ENCODE peak calls at places on chromosomes 3 and 15, in seven cellular contexts. R, X, G, U, B, K and H are unnamed samples.

GRCh38 chr15:40420793-40421192 is 15.2 kb downstream of the IVD start:
- DNase-seq in R (peak), X (no peak), G (no peak), U (peak), B (no peak), K (no peak), H (peak)

GRCh38 chr3:176933704-176934103 is 263.6 kb downstream of the TBL1XR1 start:
- DNase-seq in R (no peak), X (no peak), G (no peak), U (no peak), B (no peak), K (no peak), H (no peak)

GRCh38 chr15:81188354-81188753 is 8.3 kb upstream of the IL16 start:
- DNase-seq in R (no peak), X (no peak), G (no peak), U (no peak), B (no peak), K (no peak), H (no peak)

GRCh38 chr3:100333051-100333450 is 1.5 kb upstream of the NIT2 start:
- DNase-seq in R (no peak), X (no peak), G (no peak), U (no peak), B (no peak), K (no peak), H (no peak)

GRCh38 chr3:10875914-10876313 is 59.9 kb downstream of the SLC6A11 start:
- DNase-seq in R (no peak), X (no peak), G (no peak), U (no peak), B (no peak), K (no peak), H (peak)

GRCh38 chr3:192933779-192934456 is 16.3 kb upstream of the MB21D2 start:
- DNase-seq in R (no peak), X (no peak), G (no peak), U (no peak), B (no peak), K (no peak), H (no peak)

GRCh38 chr3:62926494-62926893 is 51.3 kb upstream of the CADPS start:
- DNase-seq in R (no peak), X (peak), G (no peak), U (no peak), B (no peak), K (no peak), H (peak)

GRCh38 chr3:195105841-195106417 is 165.0 kb downstream of the XXYLT1 start:
- DNase-seq in R (no peak), X (no peak), G (no peak), U (no peak), B (no peak), K (no peak), H (no peak)

GRCh38 chr15:59180946-59181345 is 25.7 kb upstream of the LDHAL6B start:
- DNase-seq in R (peak), X (no peak), G (no peak), U (no peak), B (no peak), K (no peak), H (no peak)

GRCh38 chr3:156631323-156631722 is 43.1 kb upstream of the TIPARP start:
- DNase-seq in R (no peak), X (no peak), G (no peak), U (no peak), B (no peak), K (no peak), H (no peak)

GRCh38 chr3:184911570-184911969 is 99.6 kb downstream of the VPS8 start:
- DNase-seq in R (no peak), X (no peak), G (no peak), U (no peak), B (no peak), K (no peak), H (no peak)

GRCh38 chr15:49045691-49046112 is 544 bp downstream of the SECISBP2L start:
- DNase-seq in R (no peak), X (peak), G (peak), U (peak), B (peak), K (no peak), H (peak)

GRCh38 chr3:45690331-45691035 is 1.3 kb downstream of the SACM1L start:
- DNase-seq in R (no peak), X (no peak), G (no peak), U (no peak), B (no peak), K (no peak), H (peak)

GRCh38 chr15:35680951-35681350 is 135.0 kb upstream of the DPH6 start:
- DNase-seq in R (no peak), X (no peak), G (no peak), U (no peak), B (no peak), K (no peak), H (no peak)

GRCh38 chr3:128382221-128382807 is 84.4 kb downstream of the DNAJB8 start:
- DNase-seq in R (no peak), X (no peak), G (no peak), U (no peak), B (no peak), K (no peak), H (peak)

GRCh38 chr3:36597422-36597821 is 166.9 kb downstream of the DCLK3 start:
- DNase-seq in R (no peak), X (no peak), G (no peak), U (no peak), B (no peak), K (no peak), H (no peak)

GRCh38 chr3:58434990-58435389 is 1.4 kb upstream of the PDHB start:
- DNase-seq in R (no peak), X (peak), G (no peak), U (no peak), B (no peak), K (no peak), H (peak)

GRCh38 chr3:132629928-132630327 is 29.7 kb downstream of the ACAD11 start:
- DNase-seq in R (no peak), X (no peak), G (no peak), U (no peak), B (no peak), K (no peak), H (no peak)

GRCh38 chr15:58548308-58549012 is 116.7 kb downstream of the LIPC start:
- DNase-seq in R (peak), X (peak), G (no peak), U (no peak), B (no peak), K (no peak), H (no peak)

GRCh38 chr15:78726870-78727551 is 84.3 kb downstream of the ADAMTS7 start:
- DNase-seq in R (no peak), X (peak), G (no peak), U (peak), B (no peak), K (no peak), H (no peak)

GRCh38 chr3:16300282-16300681 is 35.3 kb downstream of the OXNAD1 start:
- DNase-seq in R (no peak), X (no peak), G (no peak), U (no peak), B (no peak), K (no peak), H (no peak)

GRCh38 chr3:141431411-141432378 is 55.1 kb upstream of the RASA2 start:
- DNase-seq in R (no peak), X (no peak), G (no peak), U (no peak), B (no peak), K (no peak), H (no peak)

GRCh38 chr3:28110884-28111283 is 130.5 kb upstream of the CMC1 start:
- DNase-seq in R (no peak), X (no peak), G (no peak), U (no peak), B (no peak), K (no peak), H (peak)

GRCh38 chr3:62101488-62101887 is 271.9 kb downstream of the FEZF2 start:
- DNase-seq in R (no peak), X (no peak), G (no peak), U (no peak), B (no peak), K (no peak), H (no peak)

GRCh38 chr3:186515115-186515514 is 29.1 kb downstream of the CRYGS start:
- DNase-seq in R (no peak), X (no peak), G (no peak), U (no peak), B (no peak), K (no peak), H (no peak)

GRCh38 chr3:146131616-146132410 is 29.2 kb downstream of the PLOD2 start:
- DNase-seq in R (no peak), X (no peak), G (no peak), U (peak), B (no peak), K (no peak), H (no peak)

GRCh38 chr3:50396502-50396901 is 37.2 kb upstream of the TMEM115 start:
- DNase-seq in R (no peak), X (no peak), G (no peak), U (peak), B (no peak), K (no peak), H (no peak)

GRCh38 chr15:75695206-75695605 is 17.4 kb downstream of the CSPG4 start:
- DNase-seq in R (no peak), X (no peak), G (no peak), U (no peak), B (peak), K (no peak), H (no peak)

GRCh38 chr3:127754411-127755304 is 67.7 kb downstream of the MGLL start:
- DNase-seq in R (no peak), X (no peak), G (no peak), U (no peak), B (peak), K (no peak), H (no peak)

GRCh38 chr3:123706871-123707270 is 122.0 kb upstream of the HACD2 start:
- DNase-seq in R (peak), X (no peak), G (no peak), U (no peak), B (no peak), K (no peak), H (no peak)

GRCh38 chr15:37015476-37015875 is 84.9 kb downstream of the MEIS2 start:
- DNase-seq in R (no peak), X (no peak), G (no peak), U (no peak), B (no peak), K (no peak), H (no peak)

GRCh38 chr15:89430530-89431341 is 65.6 kb downstream of the RHCG start:
- DNase-seq in R (peak), X (peak), G (peak), U (peak), B (peak), K (peak), H (peak)

GRCh38 chr3:53677406-53677805 is 168.8 kb downstream of the CHDH start:
- DNase-seq in R (no peak), X (peak), G (no peak), U (no peak), B (no peak), K (no peak), H (no peak)